ENCODE peak calls at places on chromosome 14, in six cellular contexts. One of them, this sample, is unnamed. For H3K36me3 and H3K4me1, the result is how much of the 10 kb centered on the place peaks cover.

GRCh38 chr14:20568393-20568792 is 7.5 kb upstream of the RNASE9 start:
- DNase-seq in GM23338: no peak
- DNase-seq in left lung: no peak
- DNase-seq in upper lobe of right lung: no peak
- DNase-seq in tibial artery: no peak
- DNase-seq in CD8-positive, alpha-beta memory T cell: no peak
- DNase-seq in this sample: no peak

GRCh38 chr14:65940056-65940735 is 527.7 kb downstream of the FUT8 start:
- DNase-seq in GM23338: peak
- DNase-seq in left lung: no peak
- DNase-seq in upper lobe of right lung: no peak
- DNase-seq in tibial artery: no peak
- DNase-seq in CD8-positive, alpha-beta memory T cell: no peak
- DNase-seq in this sample: no peak

GRCh38 chr14:64601571-64601970 is 51.8 kb downstream of the PPP1R36 start:
- DNase-seq in GM23338: no peak
- DNase-seq in left lung: no peak
- DNase-seq in upper lobe of right lung: no peak
- DNase-seq in tibial artery: no peak
- DNase-seq in CD8-positive, alpha-beta memory T cell: no peak
- DNase-seq in this sample: no peak

GRCh38 chr14:51780006-51780692 is 80.3 kb upstream of the GNG2 start:
- DNase-seq in GM23338: peak
- DNase-seq in left lung: peak
- DNase-seq in upper lobe of right lung: no peak
- DNase-seq in tibial artery: peak
- DNase-seq in CD8-positive, alpha-beta memory T cell: peak
- DNase-seq in this sample: peak

GRCh38 chr14:21320913-21321312 is 41.0 kb downstream of the RPGRIP1 start:
- DNase-seq in GM23338: no peak
- DNase-seq in left lung: no peak
- DNase-seq in upper lobe of right lung: no peak
- DNase-seq in tibial artery: no peak
- DNase-seq in CD8-positive, alpha-beta memory T cell: no peak
- DNase-seq in this sample: no peak

GRCh38 chr14:24351517-24351916 is 11.7 kb upstream of the RIPK3 start:
- DNase-seq in GM23338: peak
- DNase-seq in left lung: no peak
- DNase-seq in upper lobe of right lung: no peak
- DNase-seq in tibial artery: no peak
- DNase-seq in CD8-positive, alpha-beta memory T cell: no peak
- DNase-seq in this sample: no peak

GRCh38 chr14:63840981-63841380 is 11.8 kb upstream of the SYNE2 start:
- DNase-seq in GM23338: peak
- DNase-seq in left lung: no peak
- DNase-seq in upper lobe of right lung: peak
- DNase-seq in tibial artery: no peak
- DNase-seq in CD8-positive, alpha-beta memory T cell: peak
- DNase-seq in this sample: no peak

GRCh38 chr14:64604001-64604400 is 54.2 kb downstream of the PPP1R36 start:
- DNase-seq in GM23338: no peak
- DNase-seq in left lung: no peak
- DNase-seq in upper lobe of right lung: no peak
- DNase-seq in tibial artery: no peak
- DNase-seq in CD8-positive, alpha-beta memory T cell: no peak
- DNase-seq in this sample: no peak

GRCh38 chr14:23661542-23661941 is 25.4 kb downstream of the DHRS2 start:
- DNase-seq in GM23338: no peak
- DNase-seq in left lung: no peak
- DNase-seq in upper lobe of right lung: no peak
- DNase-seq in tibial artery: no peak
- DNase-seq in CD8-positive, alpha-beta memory T cell: no peak
- DNase-seq in this sample: no peak

GRCh38 chr14:39036760-39037159 is 66.3 kb downstream of the SEC23A start:
- DNase-seq in GM23338: no peak
- DNase-seq in left lung: no peak
- DNase-seq in upper lobe of right lung: no peak
- DNase-seq in tibial artery: no peak
- DNase-seq in CD8-positive, alpha-beta memory T cell: no peak
- DNase-seq in this sample: no peak
- H3K36me3 ChIP-seq in GM23338: under half
- H3K36me3 ChIP-seq in left lung: half or more
- H3K36me3 ChIP-seq in upper lobe of right lung: half or more
- H3K36me3 ChIP-seq in tibial artery: half or more
- H3K36me3 ChIP-seq in CD8-positive, alpha-beta memory T cell: under half
- H3K36me3 ChIP-seq in this sample: under half

GRCh38 chr14:95534299-95535225 is at the start of gene GLRX5:
- DNase-seq in GM23338: peak
- DNase-seq in left lung: peak
- DNase-seq in upper lobe of right lung: peak
- DNase-seq in tibial artery: peak
- DNase-seq in CD8-positive, alpha-beta memory T cell: peak
- DNase-seq in this sample: peak
- H3K4me1 ChIP-seq in GM23338: under half
- H3K4me1 ChIP-seq in left lung: under half
- H3K4me1 ChIP-seq in upper lobe of right lung: under half
- H3K4me1 ChIP-seq in tibial artery: under half
- H3K4me1 ChIP-seq in CD8-positive, alpha-beta memory T cell: under half
- H3K4me1 ChIP-seq in this sample: under half

DNA sequence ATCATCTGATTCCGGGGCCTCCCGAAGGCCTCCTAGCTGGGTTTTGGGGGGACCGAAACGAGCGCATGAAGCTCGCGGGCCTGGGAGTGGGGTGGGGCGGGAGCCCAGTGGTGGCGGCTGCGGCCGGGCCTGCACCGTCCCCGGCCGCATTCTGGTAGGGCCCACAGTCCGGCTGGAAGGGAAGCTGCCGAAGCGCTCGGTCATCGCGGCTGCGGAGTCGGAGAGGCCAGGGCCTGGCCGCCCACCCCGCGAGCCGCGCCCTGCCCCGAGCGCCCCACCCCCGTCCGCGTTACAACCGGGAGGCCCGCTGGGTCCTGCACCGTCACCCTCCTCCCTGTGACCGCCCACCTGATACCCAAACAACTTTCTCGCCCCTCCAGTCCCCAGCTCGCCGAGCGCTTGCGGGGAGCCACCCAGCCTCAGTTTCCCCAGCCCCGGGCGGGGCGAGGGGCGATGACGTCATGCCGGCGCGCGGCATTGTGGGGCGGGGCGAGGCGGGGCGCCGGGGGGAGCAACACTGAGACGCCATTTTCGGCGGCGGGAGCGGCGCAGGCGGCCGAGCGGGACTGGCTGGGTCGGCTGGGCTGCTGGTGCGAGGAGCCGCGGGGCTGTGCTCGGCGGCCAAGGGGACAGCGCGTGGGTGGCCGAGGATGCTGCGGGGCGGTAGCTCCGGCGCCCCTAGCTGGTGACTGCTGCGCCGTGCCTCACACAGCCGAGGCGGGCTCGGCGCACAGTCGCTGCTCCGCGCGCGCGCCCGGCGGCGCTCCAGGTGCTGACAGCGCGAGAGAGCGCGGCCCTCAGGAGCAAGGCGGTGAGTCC is at the start of gene KLC1:
- DNase-seq in GM23338: peak
- DNase-seq in left lung: peak
- DNase-seq in upper lobe of right lung: peak
- DNase-seq in tibial artery: peak
- DNase-seq in CD8-positive, alpha-beta memory T cell: peak
- DNase-seq in this sample: peak
- H3K4me3 ChIP-seq in GM23338: peak
- H3K4me3 ChIP-seq in left lung: peak
- H3K4me3 ChIP-seq in upper lobe of right lung: peak
- H3K4me3 ChIP-seq in tibial artery: peak
- H3K4me3 ChIP-seq in CD8-positive, alpha-beta memory T cell: peak
- H3K4me3 ChIP-seq in this sample: peak

GRCh38 chr14:39339003-39339402 is 93.2 kb downstream of the FBXO33 start:
- DNase-seq in GM23338: peak
- DNase-seq in left lung: no peak
- DNase-seq in upper lobe of right lung: no peak
- DNase-seq in tibial artery: no peak
- DNase-seq in CD8-positive, alpha-beta memory T cell: no peak
- DNase-seq in this sample: no peak
- H3K36me3 ChIP-seq in GM23338: under half
- H3K36me3 ChIP-seq in left lung: under half
- H3K36me3 ChIP-seq in upper lobe of right lung: under half
- H3K36me3 ChIP-seq in tibial artery: under half
- H3K36me3 ChIP-seq in CD8-positive, alpha-beta memory T cell: under half
- H3K36me3 ChIP-seq in this sample: under half

GRCh38 chr14:101823081-101823480 is 61.6 kb downstream of the PPP2R5C start:
- DNase-seq in GM23338: no peak
- DNase-seq in left lung: no peak
- DNase-seq in upper lobe of right lung: no peak
- DNase-seq in tibial artery: no peak
- DNase-seq in CD8-positive, alpha-beta memory T cell: peak
- DNase-seq in this sample: no peak

GRCh38 chr14:101826359-101826758 is 64.8 kb downstream of the PPP2R5C start:
- DNase-seq in GM23338: no peak
- DNase-seq in left lung: no peak
- DNase-seq in upper lobe of right lung: no peak
- DNase-seq in tibial artery: no peak
- DNase-seq in CD8-positive, alpha-beta memory T cell: no peak
- DNase-seq in this sample: no peak

GRCh38 chr14:101823511-101824120 is 62.1 kb downstream of the PPP2R5C start:
- DNase-seq in GM23338: no peak
- DNase-seq in left lung: no peak
- DNase-seq in upper lobe of right lung: no peak
- DNase-seq in tibial artery: peak
- DNase-seq in CD8-positive, alpha-beta memory T cell: peak
- DNase-seq in this sample: no peak

GRCh38 chr14:101825797-101826196 is 64.3 kb downstream of the PPP2R5C start:
- DNase-seq in GM23338: no peak
- DNase-seq in left lung: no peak
- DNase-seq in upper lobe of right lung: no peak
- DNase-seq in tibial artery: no peak
- DNase-seq in CD8-positive, alpha-beta memory T cell: no peak
- DNase-seq in this sample: no peak

DNA sequence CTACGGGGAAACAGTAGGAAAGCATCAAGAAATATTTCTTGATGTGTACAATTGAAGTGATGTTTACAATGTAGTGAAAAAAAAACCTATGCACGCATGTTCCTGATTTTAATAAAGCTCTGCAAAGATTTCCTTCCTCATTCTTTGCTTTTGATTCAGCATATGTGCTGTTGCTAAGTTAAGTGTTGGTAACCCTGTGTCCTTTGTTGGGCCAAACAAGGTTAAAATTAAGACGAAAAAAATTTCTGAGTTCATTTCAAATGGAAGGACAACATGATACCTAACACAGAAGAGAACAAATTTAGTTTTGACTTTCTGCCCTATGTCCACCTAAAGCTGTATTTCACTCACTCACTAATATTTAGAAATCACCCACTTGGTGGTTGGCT is 62.8 kb downstream of the PPP2R5C start:
- DNase-seq in GM23338: no peak
- DNase-seq in left lung: no peak
- DNase-seq in upper lobe of right lung: no peak
- DNase-seq in tibial artery: no peak
- DNase-seq in CD8-positive, alpha-beta memory T cell: no peak
- DNase-seq in this sample: no peak
- H3K4me1 ChIP-seq in GM23338: under half
- H3K4me1 ChIP-seq in left lung: under half
- H3K4me1 ChIP-seq in upper lobe of right lung: under half
- H3K4me1 ChIP-seq in tibial artery: under half
- H3K4me1 ChIP-seq in CD8-positive, alpha-beta memory T cell: half or more
- H3K4me1 ChIP-seq in this sample: under half

DNA sequence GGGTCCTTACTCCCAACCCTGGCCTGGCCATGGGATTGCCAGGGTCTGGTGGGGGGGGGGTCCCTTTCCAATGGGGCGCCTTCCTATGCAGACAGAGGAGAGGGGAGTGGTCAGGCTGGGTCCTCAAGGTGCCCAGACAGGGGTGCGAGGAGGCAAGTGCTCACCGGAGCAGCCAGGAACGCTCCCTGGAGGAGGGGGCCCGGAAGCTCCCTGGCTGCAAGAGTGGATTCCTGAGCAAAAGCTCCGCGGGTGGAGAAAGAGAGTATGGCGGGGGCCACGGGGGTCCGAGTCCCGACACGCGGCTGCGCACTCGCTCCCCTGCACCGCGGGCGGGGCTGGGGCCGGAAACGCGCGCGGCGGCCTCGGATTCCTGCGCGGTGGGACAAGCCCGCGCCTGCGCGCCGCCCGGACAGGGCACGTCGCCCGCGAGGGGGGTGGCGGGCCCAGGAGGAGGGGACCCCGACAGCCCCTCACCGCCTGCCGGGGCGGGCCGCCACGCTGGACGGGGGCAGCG is 27.7 kb upstream of the GPR132 start:
- DNase-seq in GM23338: no peak
- DNase-seq in left lung: peak
- DNase-seq in upper lobe of right lung: peak
- DNase-seq in tibial artery: no peak
- DNase-seq in CD8-positive, alpha-beta memory T cell: peak
- DNase-seq in this sample: peak
- H3K4me3 ChIP-seq in GM23338: peak
- H3K4me3 ChIP-seq in left lung: peak
- H3K4me3 ChIP-seq in upper lobe of right lung: peak
- H3K4me3 ChIP-seq in tibial artery: peak
- H3K4me3 ChIP-seq in CD8-positive, alpha-beta memory T cell: no peak
- H3K4me3 ChIP-seq in this sample: peak

This sample was measured in pancreas.